ENCODE peak calls at places on chromosome 19, in nine cellular contexts. F, H, G, I, Y, R, P, O and B are unnamed samples.

GRCh38 chr19:11506101-11506555 is 489 bp upstream of the ZNF653 start:
- DNase-seq in F (no peak), H (no peak), G (no peak), I (no peak), Y (no peak), R (no peak), P (no peak), O (no peak), B (no peak)

GRCh38 chr19:1084024-1084868 is 10.9 kb downstream of the POLR2E start:
- DNase-seq in F (no peak), H (no peak), G (no peak), I (no peak), Y (no peak), R (peak), P (no peak), O (no peak), B (no peak)

GRCh38 chr19:58381460-58382220 is 810 bp upstream of the ZNF837 start:
- DNase-seq in F (no peak), H (no peak), G (no peak), I (no peak), Y (no peak), R (peak), P (no peak), O (no peak), B (peak)

GRCh38 chr19:40388486-40388885 is 1.5 kb downstream of the HIPK4 start:
- DNase-seq in F (no peak), H (no peak), G (no peak), I (no peak), Y (no peak), R (no peak), P (no peak), O (no peak), B (no peak)

GRCh38 chr19:1863638-1864479 is 480 bp upstream of the KLF16 start:
- DNase-seq in F (peak), H (peak), G (peak), I (peak), Y (no peak), R (peak), P (peak), O (peak), B (peak)

GRCh38 chr19:44356383-44357111 is at the start of gene ZNF112:
- DNase-seq in F (peak), H (peak), G (peak), I (no peak), Y (peak), R (peak), P (peak), O (peak), B (peak)

GRCh38 chr19:55640043-55640576 is 692 bp upstream of the ZNF580 start:
- DNase-seq in F (no peak), H (peak), G (peak), I (peak), Y (no peak), R (peak), P (no peak), O (no peak), B (peak)

GRCh38 chr19:40626918-40627317 is 25.7 kb downstream of the LTBP4 start:
- DNase-seq in F (no peak), H (no peak), G (no peak), I (no peak), Y (no peak), R (no peak), P (no peak), O (no peak), B (no peak)

GRCh38 chr19:55228015-55228391 is 560 bp downstream of the TMEM86B start:
- DNase-seq in F (no peak), H (no peak), G (no peak), I (no peak), Y (no peak), R (peak), P (no peak), O (no peak), B (no peak)

GRCh38 chr19:49672131-49672919 is 4.7 kb upstream of the PRMT1 start:
- DNase-seq in F (no peak), H (peak), G (peak), I (peak), Y (no peak), R (peak), P (peak), O (no peak), B (peak)

GRCh38 chr19:11673608-11674041 is 65.1 kb downstream of the ZNF823 start:
- DNase-seq in F (no peak), H (peak), G (peak), I (no peak), Y (no peak), R (peak), P (peak), O (no peak), B (peak)

GRCh38 chr19:1471514-1472107 is 7.4 kb downstream of the C19orf25 start:
- DNase-seq in F (no peak), H (no peak), G (no peak), I (no peak), Y (no peak), R (peak), P (no peak), O (no peak), B (no peak)